ENCODE peak calls at places on chromosomes 16 and 17, in ten cellular contexts. Y is tibial nerve, I is HCT116, W is right lobe of liver, U is A549, V is sigmoid colon, Q is body of pancreas, R is adrenal gland, K is gastrocnemius medialis, X is IMR-90. A is an unnamed sample.
A peak's percentile ranks its signal among the peaks of the same experiment; 100 is the strongest.

GRCh38 chr17:56592487-56593072 is 919 bp upstream of the NOG start:
- DNase-seq in K (peak; percentile 46), U (peak; percentile 64), I (no peak), R (peak; percentile 58), X (peak; percentile 39), Y (peak; percentile 55), Q (peak; percentile 35), W (peak; percentile 62), V (no peak), A (peak; percentile 47)

GRCh38 chr16:82481455-82481854 is 145.3 kb upstream of the CDH13 start:
- DNase-seq in Q (no peak), Y (no peak), W (no peak), I (no peak), X (peak; percentile 3), U (no peak), K (no peak), R (no peak), V (no peak), A (no peak)

GRCh38 chr16:50841081-50841886 is 99.4 kb downstream of the CYLD start:
- DNase-seq in K (no peak), R (peak; percentile 53), X (no peak), W (no peak), I (no peak), U (no peak), Q (peak; percentile 6), Y (no peak), V (no peak), A (no peak)

GRCh38 chr16:87436225-87437172 is 44.4 kb downstream of the MAP1LC3B start:
- DNase-seq in I (no peak), X (peak; percentile 47), Y (no peak), Q (no peak), W (no peak), U (no peak), K (no peak), R (no peak), V (no peak), A (no peak)

GRCh38 chr16:3045758-3046505 is 429 bp upstream of the MMP25 start:
- DNase-seq in I (no peak), W (no peak), V (no peak), K (no peak), R (no peak), X (no peak), Y (no peak), Q (no peak), U (no peak), A (no peak)

GRCh38 chr17:60652484-60653247 is 25.0 kb upstream of the BCAS3 start:
- DNase-seq in U (no peak), Q (no peak), K (no peak), V (no peak), I (no peak), Y (no peak), W (no peak), R (no peak), X (no peak), A (no peak)

GRCh38 chr17:49696233-49696761 is 11.5 kb downstream of the SLC35B1 start:
- DNase-seq in Y (no peak), U (no peak), Q (peak; percentile 42), I (no peak), V (no peak), R (no peak), W (no peak), K (peak; percentile 11), X (peak; percentile 17), A (no peak)

GRCh38 chr16:57013268-57013667 is 23.9 kb downstream of the NLRC5 start:
- DNase-seq in V (no peak), Q (no peak), Y (no peak), I (no peak), W (no peak), K (no peak), X (peak; percentile 71), R (no peak), U (no peak), A (no peak)

GRCh38 chr17:68085751-68086445 is 50.4 kb downstream of the KPNA2 start:
- DNase-seq in V (no peak), U (no peak), I (no peak), Q (peak; percentile 3), W (no peak), Y (no peak), R (peak; percentile 50), X (no peak), K (no peak), A (no peak)

GRCh38 chr17:29931253-29931932 is 1.4 kb upstream of the SSH2 start:
- DNase-seq in W (peak; percentile 66), V (peak; percentile 81), I (peak; percentile 82), Y (peak; percentile 53), X (peak; percentile 78), R (peak; percentile 85), K (peak; percentile 53), U (peak; percentile 67), Q (peak; percentile 83), A (peak; percentile 37)

GRCh38 chr17:75848523-75849303 is 4.5 kb upstream of the UNC13D start:
- DNase-seq in U (peak; percentile 76), Y (peak; percentile 85), Q (peak; percentile 84), V (peak; percentile 82), W (peak; percentile 76), R (peak; percentile 92), X (peak; percentile 32), K (peak; percentile 62), I (peak; percentile 64), A (peak; percentile 83)

GRCh38 chr16:72938426-72939164 is 109.3 kb downstream of the ZFHX3 start:
- DNase-seq in Y (peak; percentile 90), X (peak; percentile 93), W (no peak), R (peak; percentile 97), Q (peak; percentile 82), K (peak; percentile 93), I (no peak), U (peak; percentile 51), V (peak; percentile 94), A (peak; percentile 84)

GRCh38 chr17:57599271-57600045 is 145.6 kb downstream of the CCDC182 start:
- DNase-seq in I (no peak), Y (no peak), X (no peak), Q (no peak), V (no peak), W (no peak), R (peak; percentile 57), K (no peak), U (no peak), A (no peak)

GRCh38 chr17:80946449-80946848 is 45.2 kb upstream of the CHMP6 start:
- DNase-seq in I (no peak), Q (no peak), W (no peak), R (no peak), Y (no peak), V (peak; percentile 41), K (no peak), U (no peak), X (no peak), A (peak; percentile 6)

GRCh38 chr17:43940630-43941029 is 1.6 kb downstream of the PPY start:
- DNase-seq in W (no peak), U (peak; percentile 57), X (peak; percentile 35), Q (no peak), Y (no peak), I (peak; percentile 24), R (no peak), K (no peak), V (no peak), A (no peak)

GRCh38 chr16:3938843-3939624 is 58.5 kb upstream of the CREBBP start:
- DNase-seq in I (no peak), X (peak; percentile 89), U (peak; percentile 86), K (no peak), R (no peak), Q (peak; percentile 29), W (no peak), Y (no peak), V (peak; percentile 76), A (peak; percentile 45)

GRCh38 chr17:44898768-44899073 is 524 bp downstream of the EFTUD2 start:
- DNase-seq in R (no peak), Y (no peak), W (no peak), U (peak; percentile 54), V (no peak), K (peak; percentile 24), Q (peak; percentile 51), X (no peak), I (no peak), A (no peak)

DNA sequence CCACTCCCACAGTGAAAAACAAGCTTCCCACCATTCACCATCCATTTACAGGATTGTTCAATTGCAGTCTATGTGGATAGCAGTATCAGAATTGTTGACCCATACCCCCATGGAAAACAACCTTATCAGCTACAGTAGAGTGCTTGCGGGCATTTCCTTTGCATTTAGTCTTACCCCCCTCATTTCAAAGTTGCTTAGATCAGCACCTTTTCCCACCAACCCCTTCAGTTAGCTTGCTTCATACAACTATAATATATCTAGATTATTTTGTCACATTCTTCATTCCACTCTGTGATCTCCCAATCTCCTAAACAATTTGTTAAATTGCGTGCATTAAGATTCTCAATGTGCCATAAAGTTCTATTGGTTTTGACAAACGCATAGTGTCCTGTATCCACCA is 194.7 kb downstream of the SOX9 start:
- DNase-seq in X (no peak), K (no peak), U (no peak), I (no peak), W (no peak), R (no peak), Y (no peak), V (no peak), Q (no peak), A (no peak)
- TF ChIP-seq CTCF in X (no peak), K (no peak), U (no peak), I (no peak), W (no peak), R (no peak), Y (no peak), V (no peak), Q (no peak), A (no peak)

GRCh38 chr17:7570351-7570750 is 8.6 kb downstream of the SENP3 start:
- DNase-seq in I (no peak), R (no peak), X (no peak), K (no peak), Q (no peak), U (no peak), W (no peak), Y (no peak), V (no peak), A (no peak)
- TF ChIP-seq POLR2A in I (no peak), R (no peak), X (no peak), K (no peak), Q (no peak), U (no peak), W (no peak), Y (no peak), V (no peak), A (no peak)

GRCh38 chr17:1455291-1455747 is 713 bp downstream of the CRK start:
- DNase-seq in U (peak; percentile 89), K (peak; percentile 78), Y (peak; percentile 43), Q (peak; percentile 79), V (peak; percentile 89), R (peak; percentile 91), X (peak; percentile 67), W (peak; percentile 76), I (no peak), A (peak; percentile 57)
- TF ChIP-seq CTCF in U (peak; percentile 33), K (peak; percentile 81), Y (no peak), Q (peak; percentile 49), V (peak; percentile 76), R (peak; percentile 72), X (peak; percentile 54), W (peak; percentile 64), I (peak; percentile 66), A (peak; percentile 33)

DNA sequence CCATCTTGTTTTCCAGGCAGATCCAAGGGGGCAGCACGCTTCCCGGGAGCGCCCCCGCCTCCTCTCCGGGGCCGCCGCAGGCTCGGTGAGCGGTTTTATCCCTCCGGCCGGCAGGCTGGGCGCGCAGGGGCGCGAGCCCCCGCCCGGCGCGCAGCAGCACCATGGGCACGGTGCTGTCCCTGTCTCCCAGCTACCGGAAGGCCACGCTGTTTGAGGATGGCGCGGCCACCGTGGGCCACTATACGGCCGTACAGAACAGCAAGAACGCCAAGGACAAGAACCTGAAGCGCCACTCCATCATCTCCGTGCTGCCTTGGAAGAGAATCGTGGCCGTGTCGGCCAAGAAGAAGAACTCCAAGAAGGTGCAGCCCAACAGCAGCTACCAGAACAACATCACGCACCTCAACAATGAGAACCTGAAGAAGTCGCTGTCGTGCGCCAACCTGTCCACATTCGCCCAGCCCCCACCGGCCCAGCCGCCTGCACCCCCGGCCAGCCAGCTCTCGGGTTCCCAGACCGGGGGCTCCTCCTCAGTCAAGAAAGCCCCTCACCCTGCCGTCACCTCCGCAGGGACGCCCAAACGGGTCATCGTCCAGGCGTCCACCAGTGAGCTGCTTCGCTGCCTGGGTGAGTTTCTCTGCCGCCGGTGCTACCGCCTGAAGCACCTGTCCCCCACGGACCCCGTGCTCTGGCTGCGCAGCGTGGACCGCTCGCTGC is 825 bp downstream of the CDK5R1 start:
- DNase-seq in X (no peak), Y (no peak), U (no peak), R (peak; percentile 69), V (no peak), W (no peak), Q (no peak), I (no peak), K (no peak), A (no peak)
- TF ChIP-seq POLR2A in X (no peak), Y (no peak), U (no peak), R (no peak), V (no peak), W (no peak), Q (no peak), I (no peak), K (no peak), A (no peak)

A was measured in uterus.